ENCODE peak calls at places on chromosomes 16 and 17, in five cellular contexts. One of them, this sample, is unnamed.

GRCh38 chr17:35900280-35900679 is 20.1 kb upstream of the CCL5 start:
- DNase-seq in A549: no peak
- DNase-seq in heart left ventricle: no peak
- DNase-seq in spleen: no peak
- DNase-seq in HCT116: no peak
- DNase-seq in this sample: no peak

GRCh38 chr17:74558882-74559519 is 8.3 kb downstream of the CD300H start:
- DNase-seq in spleen: no peak
- DNase-seq in A549: no peak
- DNase-seq in heart left ventricle: no peak
- DNase-seq in HCT116: no peak
- DNase-seq in this sample: no peak

GRCh38 chr16:67429053-67429798 is 1.7 kb upstream of the HSD11B2 start:
- DNase-seq in A549: no peak
- DNase-seq in heart left ventricle: no peak
- DNase-seq in HCT116: no peak
- DNase-seq in spleen: no peak
- DNase-seq in this sample: peak; percentile 21

GRCh38 chr17:78422872-78423588 is 44.6 kb downstream of the PGS1 start:
- DNase-seq in heart left ventricle: no peak
- DNase-seq in A549: no peak
- DNase-seq in spleen: no peak
- DNase-seq in HCT116: no peak
- DNase-seq in this sample: no peak

GRCh38 chr17:31688704-31689103 is 170.3 kb downstream of the COPRS start:
- DNase-seq in spleen: no peak
- DNase-seq in A549: no peak
- DNase-seq in HCT116: no peak
- DNase-seq in heart left ventricle: no peak
- DNase-seq in this sample: no peak

GRCh38 chr17:48671697-48672171 is 45.6 kb upstream of the HOXB9 start:
- DNase-seq in heart left ventricle: peak; percentile 82
- DNase-seq in spleen: peak; percentile 84
- DNase-seq in HCT116: peak; percentile 59
- DNase-seq in A549: peak; percentile 79
- DNase-seq in this sample: peak; percentile 82

GRCh38 chr16:67884684-67885083 is at the start of gene NRN1L:
- DNase-seq in A549: no peak
- DNase-seq in HCT116: no peak
- DNase-seq in spleen: peak; percentile 73
- DNase-seq in heart left ventricle: peak; percentile 94
- DNase-seq in this sample: no peak

GRCh38 chr16:79261944-79262552 is 338.5 kb downstream of the MAF start:
- DNase-seq in A549: no peak
- DNase-seq in heart left ventricle: no peak
- DNase-seq in spleen: no peak
- DNase-seq in HCT116: no peak
- DNase-seq in this sample: no peak

GRCh38 chr16:12132290-12132689 is 155.8 kb downstream of the SNX29 start:
- DNase-seq in HCT116: no peak
- DNase-seq in spleen: no peak
- DNase-seq in A549: no peak
- DNase-seq in heart left ventricle: no peak
- DNase-seq in this sample: no peak

GRCh38 chr17:48347203-48347602 is 82.8 kb downstream of the SKAP1 start:
- DNase-seq in heart left ventricle: no peak
- DNase-seq in A549: no peak
- DNase-seq in HCT116: no peak
- DNase-seq in spleen: no peak
- DNase-seq in this sample: no peak

GRCh38 chr17:78400581-78401240 is 22.3 kb downstream of the PGS1 start:
- DNase-seq in HCT116: no peak
- DNase-seq in A549: no peak
- DNase-seq in heart left ventricle: no peak
- DNase-seq in spleen: no peak
- DNase-seq in this sample: no peak

GRCh38 chr16:89922884-89923639 is at the start of gene TUBB3:
- DNase-seq in heart left ventricle: peak; percentile 81
- DNase-seq in HCT116: peak; percentile 56
- DNase-seq in A549: peak; percentile 80
- DNase-seq in spleen: no peak
- DNase-seq in this sample: peak; percentile 70

GRCh38 chr16:86676216-86676800 is 98.0 kb downstream of the FOXL1 start:
- DNase-seq in HCT116: peak; percentile 21
- DNase-seq in heart left ventricle: no peak
- DNase-seq in A549: peak; percentile 36
- DNase-seq in spleen: no peak
- DNase-seq in this sample: no peak

GRCh38 chr16:15810411-15810810 is 46.4 kb downstream of the MYH11 start:
- DNase-seq in HCT116: no peak
- DNase-seq in heart left ventricle: no peak
- DNase-seq in spleen: peak; percentile 2
- DNase-seq in A549: no peak
- DNase-seq in this sample: no peak

GRCh38 chr16:86709902-86710601 is 131.7 kb downstream of the FOXL1 start:
- DNase-seq in HCT116: no peak
- DNase-seq in A549: no peak
- DNase-seq in heart left ventricle: no peak
- DNase-seq in spleen: no peak
- DNase-seq in this sample: no peak

GRCh38 chr16:54633943-54634362 is 296.7 kb upstream of the IRX5 start:
- DNase-seq in spleen: no peak
- DNase-seq in HCT116: peak; percentile 39
- DNase-seq in heart left ventricle: peak; percentile 38
- DNase-seq in A549: peak; percentile 51
- DNase-seq in this sample: peak; percentile 33

GRCh38 chr17:81453712-81454111 is 58.5 kb downstream of the BAHCC1 start:
- DNase-seq in HCT116: no peak
- DNase-seq in spleen: peak; percentile 90
- DNase-seq in A549: no peak
- DNase-seq in heart left ventricle: no peak
- DNase-seq in this sample: no peak

GRCh38 chr16:76241735-76242134 is 35.5 kb upstream of the CNTNAP4 start:
- DNase-seq in A549: no peak
- DNase-seq in spleen: no peak
- DNase-seq in heart left ventricle: no peak
- DNase-seq in HCT116: no peak
- DNase-seq in this sample: no peak

GRCh38 chr16:76106647-76107046 is 170.6 kb upstream of the CNTNAP4 start:
- DNase-seq in HCT116: no peak
- DNase-seq in spleen: no peak
- DNase-seq in heart left ventricle: no peak
- DNase-seq in A549: no peak
- DNase-seq in this sample: no peak

GRCh38 chr17:75809631-75810111 is 25.1 kb downstream of the UNK start:
- DNase-seq in A549: no peak
- DNase-seq in spleen: peak; percentile 68
- DNase-seq in HCT116: no peak
- DNase-seq in heart left ventricle: peak; percentile 62
- DNase-seq in this sample: no peak

DNA sequence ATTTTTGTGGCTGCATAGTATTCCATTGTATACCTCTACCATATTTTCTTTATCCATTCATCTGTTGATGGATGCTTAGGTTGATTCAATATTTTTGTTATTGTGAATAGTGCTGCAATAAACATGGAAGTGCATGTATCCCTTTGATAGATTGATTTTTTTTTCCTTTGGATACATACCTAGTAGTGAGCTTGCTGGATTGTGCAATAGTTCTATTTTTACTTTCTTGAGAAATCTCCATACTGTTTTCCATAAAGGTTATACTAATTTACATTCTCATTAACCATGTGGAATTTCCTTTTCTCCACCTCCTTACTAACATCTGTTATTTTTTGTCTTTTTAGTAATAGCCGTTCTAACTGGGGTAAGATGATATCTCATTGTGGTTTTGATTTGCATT is 124.6 kb upstream of the TOX3 start:
- DNase-seq in spleen: no peak
- DNase-seq in HCT116: no peak
- DNase-seq in heart left ventricle: no peak
- DNase-seq in A549: no peak
- DNase-seq in this sample: no peak
- TF ChIP-seq POLR2A in spleen: no peak
- TF ChIP-seq POLR2A in HCT116: no peak
- TF ChIP-seq POLR2A in heart left ventricle: no peak
- TF ChIP-seq POLR2A in A549: no peak
- TF ChIP-seq POLR2A in this sample: no peak

GRCh38 chr17:28959471-28959871 is 8.2 kb upstream of the PHF12 start:
- DNase-seq in heart left ventricle: no peak
- DNase-seq in HCT116: no peak
- DNase-seq in spleen: peak; percentile 59
- DNase-seq in A549: no peak
- DNase-seq in this sample: no peak

GRCh38 chr17:28957277-28957991 is 6.1 kb upstream of the PHF12 start:
- DNase-seq in A549: no peak
- DNase-seq in heart left ventricle: no peak
- DNase-seq in spleen: no peak
- DNase-seq in HCT116: no peak
- DNase-seq in this sample: no peak

GRCh38 chr17:28957992-28958355 is 6.7 kb upstream of the PHF12 start:
- DNase-seq in heart left ventricle: no peak
- DNase-seq in spleen: no peak
- DNase-seq in HCT116: no peak
- DNase-seq in A549: no peak
- DNase-seq in this sample: no peak

GRCh38 chr17:28960256-28961106 is 9.2 kb upstream of the PHF12 start:
- DNase-seq in heart left ventricle: no peak
- DNase-seq in A549: no peak
- DNase-seq in spleen: peak; percentile 51
- DNase-seq in HCT116: no peak
- DNase-seq in this sample: no peak

DNA sequence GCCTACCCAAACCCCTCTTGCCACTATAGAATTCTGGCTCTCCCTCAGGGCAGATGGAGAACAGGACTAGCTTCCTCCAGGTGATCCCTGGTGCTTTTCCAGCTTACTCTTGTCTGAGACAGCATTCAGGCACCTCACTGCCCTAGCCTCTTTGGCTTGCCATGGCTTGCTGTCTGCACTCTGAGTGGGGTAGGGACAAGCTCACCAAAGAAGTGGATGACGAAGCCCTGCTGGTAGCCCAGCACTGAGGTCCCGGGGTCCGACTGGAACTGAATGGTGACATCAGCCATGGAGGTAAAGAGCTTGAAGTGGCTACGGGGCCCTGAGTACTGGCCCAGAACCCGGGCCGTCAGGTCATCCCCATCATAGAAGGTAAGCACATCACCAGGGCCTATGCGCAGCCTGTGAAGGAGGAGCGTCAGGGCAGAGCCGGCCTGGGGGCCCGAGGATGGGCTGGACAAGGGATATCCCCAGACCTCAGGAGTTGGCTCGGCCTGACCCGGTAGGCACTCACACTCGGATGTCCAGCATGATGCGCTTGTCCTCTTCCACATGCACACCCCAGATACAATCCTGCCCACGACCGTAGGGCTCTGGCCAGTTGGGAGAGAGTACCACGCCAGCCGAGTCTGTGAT is 7.6 kb upstream of the PHF12 start:
- DNase-seq in A549: no peak
- DNase-seq in HCT116: no peak
- DNase-seq in spleen: no peak
- DNase-seq in heart left ventricle: no peak
- DNase-seq in this sample: no peak
- TF ChIP-seq POLR2A in A549: no peak
- TF ChIP-seq POLR2A in HCT116: no peak
- TF ChIP-seq POLR2A in spleen: no peak
- TF ChIP-seq POLR2A in heart left ventricle: no peak
- TF ChIP-seq POLR2A in this sample: no peak

GRCh38 chr16:678858-679807 is 1.1 kb upstream of the STUB1 start:
- DNase-seq in spleen: peak; percentile 94
- DNase-seq in HCT116: no peak
- DNase-seq in A549: peak; percentile 67
- DNase-seq in heart left ventricle: peak; percentile 89
- DNase-seq in this sample: peak; percentile 85
- TF ChIP-seq POLR2A in spleen: no peak
- TF ChIP-seq POLR2A in HCT116: no peak
- TF ChIP-seq POLR2A in A549: no peak
- TF ChIP-seq POLR2A in heart left ventricle: peak; percentile 8
- TF ChIP-seq POLR2A in this sample: no peak

GRCh38 chr16:13909872-13910303 is 10.1 kb upstream of the ERCC4 start:
- DNase-seq in A549: peak; percentile 49
- DNase-seq in heart left ventricle: peak; percentile 70
- DNase-seq in spleen: no peak
- DNase-seq in HCT116: no peak
- DNase-seq in this sample: no peak
- TF ChIP-seq POLR2A in A549: no peak
- TF ChIP-seq POLR2A in heart left ventricle: no peak
- TF ChIP-seq POLR2A in spleen: no peak
- TF ChIP-seq POLR2A in HCT116: no peak
- TF ChIP-seq POLR2A in this sample: no peak

This sample was measured in erythroblast.